ENCODE peak calls at places on chromosomes 12 and 14, in eight cellular contexts. U, Y, R, G, K, M, L and T are unnamed samples.

GRCh38 chr14:92288994-92289393 is 34.0 kb upstream of the SLC24A4 start:
- DNase-seq in U (no peak), Y (no peak), R (no peak), G (no peak), K (no peak), M (no peak), L (no peak), T (no peak)

GRCh38 chr12:55707841-55708694 is at the start of gene ITGA7:
- DNase-seq in U (no peak), Y (no peak), R (peak; percentile 83), G (peak; percentile 92), K (peak; percentile 87), M (no peak), L (no peak), T (no peak)

GRCh38 chr14:74685054-74685453 is 27.8 kb downstream of the AREL1 start:
- DNase-seq in U (no peak), Y (no peak), R (no peak), G (no peak), K (no peak), M (no peak), L (no peak), T (no peak)

GRCh38 chr12:124379379-124379937 is 84.6 kb downstream of the RFLNA start:
- DNase-seq in U (no peak), Y (no peak), R (no peak), G (no peak), K (no peak), M (no peak), L (no peak), T (no peak)

GRCh38 chr14:59868021-59868420 is 2.6 kb downstream of the RTN1 start:
- DNase-seq in U (no peak), Y (no peak), R (no peak), G (no peak), K (no peak), M (no peak), L (no peak), T (no peak)

GRCh38 chr14:75711134-75711795 is 50.2 kb downstream of the TTLL5 start:
- DNase-seq in U (no peak), Y (no peak), R (no peak), G (peak; percentile 33), K (no peak), M (peak; percentile 80), L (peak; percentile 40), T (peak; percentile 49)

GRCh38 chr14:102231476-102232347 is 73.3 kb downstream of the MOK start:
- DNase-seq in U (no peak), Y (no peak), R (no peak), G (no peak), K (peak; percentile 35), M (no peak), L (no peak), T (no peak)

GRCh38 chr12:29415111-29415510 is 34.1 kb upstream of the ERGIC2 start:
- DNase-seq in U (no peak), Y (no peak), R (no peak), G (no peak), K (no peak), M (no peak), L (no peak), T (no peak)

GRCh38 chr12:53676715-53677611 is 1.1 kb upstream of the ATP5MC2 start:
- DNase-seq in U (no peak), Y (peak; percentile 35), R (peak; percentile 42), G (peak; percentile 74), K (peak; percentile 58), M (peak; percentile 72), L (no peak), T (peak; percentile 77)

GRCh38 chr12:42669471-42669997 is 80.0 kb upstream of the PRICKLE1 start:
- DNase-seq in U (no peak), Y (no peak), R (no peak), G (no peak), K (no peak), M (peak; percentile 39), L (no peak), T (no peak)

GRCh38 chr12:67400742-67401141 is 131.6 kb downstream of the CAND1 start:
- DNase-seq in U (no peak), Y (no peak), R (no peak), G (no peak), K (no peak), M (no peak), L (no peak), T (no peak)

GRCh38 chr12:6200266-6201198 is at the start of gene CD9:
- DNase-seq in U (no peak), Y (peak; percentile 71), R (peak; percentile 74), G (no peak), K (peak; percentile 87), M (no peak), L (peak; percentile 71), T (peak; percentile 78)

GRCh38 chr12:116427200-116427932 is 131.8 kb upstream of the MAP1LC3B2 start:
- DNase-seq in U (no peak), Y (no peak), R (no peak), G (no peak), K (no peak), M (peak; percentile 63), L (no peak), T (no peak)

GRCh38 chr12:114817491-114818440 is 133.8 kb upstream of the TBX3 start:
- DNase-seq in U (no peak), Y (no peak), R (no peak), G (no peak), K (no peak), M (no peak), L (no peak), T (no peak)

GRCh38 chr14:77864085-77864484 is 64.2 kb downstream of the ADCK1 start:
- DNase-seq in U (no peak), Y (no peak), R (no peak), G (no peak), K (no peak), M (peak; percentile 19), L (no peak), T (no peak)

GRCh38 chr14:33509927-33510535 is 440.8 kb downstream of the EGLN3 start:
- DNase-seq in U (no peak), Y (no peak), R (no peak), G (no peak), K (no peak), M (peak; percentile 85), L (peak; percentile 5), T (peak; percentile 31)

GRCh38 chr12:120514002-120514401 is 15.0 kb downstream of the COQ5 start:
- DNase-seq in U (no peak), Y (no peak), R (no peak), G (no peak), K (no peak), M (no peak), L (no peak), T (no peak)

DNA sequence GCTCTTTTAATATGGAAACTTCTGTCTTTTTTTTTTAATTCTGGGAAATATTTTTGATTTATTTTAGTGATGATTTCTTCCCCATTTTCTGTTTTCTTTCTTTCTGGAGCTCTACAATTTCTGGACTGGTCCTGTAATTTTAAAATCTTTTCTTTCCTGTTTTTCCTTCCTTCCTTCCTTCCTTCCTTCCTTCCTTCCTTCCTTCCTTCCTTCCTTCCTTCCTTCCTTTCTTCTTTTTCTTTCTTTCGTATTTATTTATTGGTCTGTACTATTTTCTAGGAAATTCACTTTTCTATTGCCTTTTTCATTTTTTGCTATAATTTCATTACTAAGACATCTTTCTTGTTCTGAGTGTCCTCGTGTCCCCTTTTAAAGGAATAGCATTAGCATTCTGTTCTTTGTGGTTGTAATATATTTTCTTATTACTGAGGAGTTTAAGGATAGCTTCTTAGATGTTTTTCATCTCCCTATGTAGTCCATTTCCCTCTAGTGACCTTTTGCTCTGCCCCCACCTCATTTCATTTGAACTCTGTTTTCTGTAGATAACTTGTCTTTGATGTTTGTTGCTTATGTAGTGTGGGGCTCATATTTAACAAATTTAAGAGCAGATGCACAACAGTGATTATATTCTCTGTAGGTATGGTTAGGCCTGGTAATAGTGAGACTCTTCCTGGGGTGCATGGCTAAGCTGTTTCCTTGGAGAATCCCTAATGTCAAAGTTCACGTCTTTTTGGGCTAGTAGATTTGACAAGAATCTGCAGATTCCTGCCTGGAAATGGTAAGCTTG is 38.0 kb downstream of the TBC1D15 start:
- DNase-seq in U (no peak), Y (no peak), R (no peak), G (no peak), K (no peak), M (no peak), L (no peak), T (no peak)
- H3K36me3 ChIP-seq in U (peaks cover 10% of the 10 kb centered on the region), Y (peaks cover 11% of the 10 kb centered on the region), R (peaks cover 35% of the 10 kb centered on the region), G (peaks cover 42% of the 10 kb centered on the region), K (peaks cover 4% of the 10 kb centered on the region), M (peaks cover 4% of the 10 kb centered on the region), L (peaks cover 5% of the 10 kb centered on the region), T (no peaks in the 10 kb centered on the region)

DNA sequence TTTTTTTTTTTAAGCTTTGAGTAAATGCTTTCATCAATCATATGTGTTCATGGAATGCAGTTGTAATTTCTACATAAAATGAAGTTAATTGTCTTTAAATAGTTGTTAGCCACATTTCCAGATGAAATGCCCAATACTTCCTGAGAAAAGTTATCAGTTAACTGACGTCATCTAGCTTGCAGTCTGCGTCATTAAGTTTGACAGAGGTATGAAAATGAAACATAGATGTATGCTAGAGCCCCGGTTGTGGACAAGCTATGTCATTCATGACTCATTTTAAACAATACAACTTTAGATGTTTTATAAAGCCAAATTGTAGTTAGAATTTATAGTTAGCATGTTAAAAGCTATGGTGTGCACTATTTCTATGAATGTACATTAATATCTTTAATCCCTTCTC is 90.7 kb downstream of the PLEKHA5 start:
- DNase-seq in U (no peak), Y (no peak), R (no peak), G (no peak), K (no peak), M (peak; percentile 83), L (peak; percentile 63), T (no peak)
- H3K27ac ChIP-seq in U (no peak overlapping the region), Y (no peak overlapping the region), R (no peak overlapping the region), G (no peak overlapping the region), K (no peak overlapping the region), M (no peak overlapping the region), L (peak overlapping the region; percentile 68), T (no peak overlapping the region)

GRCh38 chr12:89494411-89495231 is 30.0 kb downstream of the GALNT4 start:
- DNase-seq in U (no peak), Y (no peak), R (no peak), G (no peak), K (no peak), M (no peak), L (peak; percentile 48), T (no peak)
- H3K36me3 ChIP-seq in U (no peaks in the 10 kb centered on the region), Y (no peaks in the 10 kb centered on the region), R (peaks cover 2% of the 10 kb centered on the region), G (peaks cover 8% of the 10 kb centered on the region), K (no peaks in the 10 kb centered on the region), M (no peaks in the 10 kb centered on the region), L (no peaks in the 10 kb centered on the region), T (no peaks in the 10 kb centered on the region)

DNA sequence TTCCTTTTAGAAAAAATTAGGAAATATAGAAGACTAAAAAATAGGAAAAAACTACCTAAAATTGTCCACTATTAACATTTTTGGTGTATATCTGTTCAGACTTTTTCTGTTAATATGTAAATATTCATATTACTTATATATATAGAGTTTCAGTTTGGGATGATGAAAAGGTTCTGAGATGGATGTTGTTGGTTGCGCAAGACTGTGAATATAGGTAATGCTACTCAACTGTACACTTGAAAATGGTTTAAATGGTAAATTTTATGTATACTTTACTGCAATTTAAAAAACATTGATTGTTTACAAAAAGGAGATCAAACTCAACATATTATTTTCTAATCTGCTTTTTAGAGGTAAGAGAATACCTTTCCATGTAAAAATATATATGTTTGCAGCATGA is 200.9 kb downstream of the RAD51B start:
- DNase-seq in U (no peak), Y (no peak), R (no peak), G (no peak), K (no peak), M (no peak), L (no peak), T (no peak)
- H3K27ac ChIP-seq in U (no peak overlapping the region), Y (no peak overlapping the region), R (peak overlapping the region; percentile 9), G (no peak overlapping the region), K (no peak overlapping the region), M (no peak overlapping the region), L (no peak overlapping the region), T (no peak overlapping the region)